ENCODE peak calls at places on chromosomes 16 and 17, in eight cellular contexts. Z, E, W, T, B, O, L and F are unnamed samples.

GRCh38 chr16:49858200-49859129 is 2.6 kb upstream of the ZNF423 start:
- DNase-seq in Z (peak; percentile 58), E (peak; percentile 35), W (peak; percentile 71), T (no peak), B (no peak), O (peak; percentile 18), L (no peak), F (peak; percentile 67)

GRCh38 chr16:2775765-2776499 is 1.1 kb downstream of the ELOB start:
- DNase-seq in Z (no peak), E (no peak), W (no peak), T (no peak), B (no peak), O (no peak), L (no peak), F (no peak)

GRCh38 chr17:39193346-39193745 is 4.1 kb downstream of the CACNB1 start:
- DNase-seq in Z (no peak), E (no peak), W (no peak), T (no peak), B (no peak), O (no peak), L (no peak), F (no peak)

GRCh38 chr17:8836821-8837426 is 30.6 kb downstream of the PIK3R6 start:
- DNase-seq in Z (no peak), E (no peak), W (no peak), T (no peak), B (no peak), O (no peak), L (no peak), F (no peak)

GRCh38 chr16:89052824-89053724 is 40.6 kb upstream of the ACSF3 start:
- DNase-seq in Z (no peak), E (no peak), W (no peak), T (peak; percentile 52), B (no peak), O (peak; percentile 74), L (no peak), F (no peak)

GRCh38 chr16:66036162-66036561 is 330.3 kb upstream of the CDH5 start:
- DNase-seq in Z (no peak), E (no peak), W (no peak), T (no peak), B (no peak), O (no peak), L (no peak), F (no peak)

GRCh38 chr16:78098544-78099371 is 696 bp upstream of the WWOX start:
- DNase-seq in Z (no peak), E (no peak), W (no peak), T (no peak), B (no peak), O (no peak), L (no peak), F (no peak)

GRCh38 chr16:22373662-22374310 is 633 bp downstream of the CDR2 start:
- DNase-seq in Z (peak; percentile 23), E (peak; percentile 31), W (peak; percentile 77), T (no peak), B (peak; percentile 36), O (no peak), L (no peak), F (peak; percentile 38)

GRCh38 chr16:4298761-4299522 is 16.9 kb upstream of the GLIS2 start:
- DNase-seq in Z (no peak), E (no peak), W (peak; percentile 48), T (no peak), B (peak; percentile 95), O (peak; percentile 33), L (no peak), F (peak; percentile 90)

GRCh38 chr16:50136399-50136798 is 16.7 kb upstream of the TENT4B start:
- DNase-seq in Z (no peak), E (no peak), W (no peak), T (no peak), B (no peak), O (no peak), L (no peak), F (no peak)

GRCh38 chr16:55147401-55147800 is 176.6 kb upstream of the IRX6 start:
- DNase-seq in Z (no peak), E (no peak), W (no peak), T (no peak), B (no peak), O (no peak), L (no peak), F (no peak)

GRCh38 chr17:37344519-37344918 is 31.3 kb upstream of the C17orf78 start:
- DNase-seq in Z (no peak), E (no peak), W (no peak), T (no peak), B (no peak), O (no peak), L (no peak), F (no peak)

GRCh38 chr17:58242171-58242784 is 3.9 kb downstream of the LPO start:
- DNase-seq in Z (no peak), E (peak; percentile 30), W (no peak), T (no peak), B (no peak), O (no peak), L (no peak), F (peak; percentile 70)

GRCh38 chr16:50591800-50592771 is 43.9 kb downstream of the NKD1 start:
- DNase-seq in Z (no peak), E (no peak), W (no peak), T (peak; percentile 74), B (no peak), O (peak; percentile 83), L (no peak), F (no peak)

GRCh38 chr16:1157639-1158455 is 4.9 kb downstream of the CACNA1H start:
- DNase-seq in Z (no peak), E (no peak), W (no peak), T (no peak), B (no peak), O (no peak), L (no peak), F (no peak)

GRCh38 chr16:23134274-23134673 is 15.0 kb downstream of the USP31 start:
- DNase-seq in Z (no peak), E (no peak), W (no peak), T (no peak), B (peak; percentile 51), O (no peak), L (no peak), F (no peak)

GRCh38 chr16:1366712-1367299 is 15.1 kb downstream of the GNPTG start:
- DNase-seq in Z (no peak), E (no peak), W (no peak), T (no peak), B (no peak), O (no peak), L (no peak), F (no peak)

GRCh38 chr17:17104494-17104893 is 62.2 kb downstream of the MPRIP start:
- DNase-seq in Z (no peak), E (no peak), W (no peak), T (peak; percentile 34), B (no peak), O (peak; percentile 50), L (no peak), F (no peak)

GRCh38 chr17:50564916-50565315 is 4.4 kb downstream of the CACNA1G start:
- DNase-seq in Z (no peak), E (no peak), W (no peak), T (no peak), B (peak; percentile 54), O (peak; percentile 56), L (no peak), F (no peak)

GRCh38 chr17:8159459-8160223 is 3.1 kb downstream of the VAMP2 start:
- DNase-seq in Z (no peak), E (no peak), W (no peak), T (no peak), B (no peak), O (no peak), L (no peak), F (no peak)

GRCh38 chr17:37389160-37389559 is 13.4 kb downstream of the C17orf78 start:
- DNase-seq in Z (no peak), E (no peak), W (no peak), T (no peak), B (no peak), O (no peak), L (no peak), F (no peak)